ENCODE peak calls at places on chromosomes 2 and 18, in nine cellular contexts. V, L, E, R, Y, G, K, I and F are unnamed samples. For H3K36me3 and H3K27me3, the result is how much of the 10 kb centered on the place peaks cover.

GRCh38 chr2:231512222-231512621 is 18.0 kb downstream of the NMUR1 start:
- DNase-seq in V (no peak), R (no peak), L (no peak), E (no peak), I (no peak), K (no peak), G (no peak), Y (no peak), F (no peak)

GRCh38 chr2:239433777-239434396 is 33.1 kb upstream of the HDAC4 start:
- DNase-seq in R (no peak), Y (peak), G (no peak), E (no peak), K (no peak), I (no peak), V (no peak), L (no peak), F (no peak)

GRCh38 chr2:188668017-188668663 is 306.0 kb upstream of the COL3A1 start:
- DNase-seq in V (no peak), E (no peak), Y (peak), R (no peak), L (no peak), G (no peak), I (no peak), K (no peak), F (no peak)

GRCh38 chr2:15693382-15693781 is 101.7 kb downstream of the DDX1 start:
- DNase-seq in G (no peak), I (no peak), L (no peak), V (no peak), R (no peak), Y (no peak), K (no peak), E (no peak), F (no peak)

GRCh38 chr18:6956999-6957398 is 160.6 kb downstream of the LAMA1 start:
- DNase-seq in V (no peak), G (no peak), R (no peak), L (no peak), K (no peak), I (no peak), E (no peak), Y (no peak), F (no peak)

GRCh38 chr2:44939074-44940052 is 2.1 kb upstream of the SIX3 start:
- DNase-seq in G (no peak), I (no peak), R (peak), V (no peak), L (peak), K (no peak), Y (no peak), E (no peak), F (no peak)

GRCh38 chr2:216339456-216340279 is 32.6 kb downstream of the MARCHF4 start:
- DNase-seq in K (peak), G (peak), I (peak), Y (peak), L (peak), E (no peak), V (no peak), R (peak), F (peak)

GRCh38 chr2:156349605-156350004 is 17.1 kb upstream of the NR4A2 start:
- DNase-seq in R (no peak), Y (no peak), L (no peak), E (no peak), G (no peak), V (no peak), I (no peak), K (no peak), F (no peak)

GRCh38 chr2:26569216-26570082 is 71.7 kb downstream of the CIB4 start:
- DNase-seq in V (no peak), K (no peak), L (no peak), G (no peak), I (peak), E (no peak), Y (no peak), R (no peak), F (no peak)

GRCh38 chr18:74654637-74655036 is 57.0 kb downstream of the ZNF407 start:
- DNase-seq in R (no peak), K (no peak), L (no peak), V (no peak), E (no peak), G (no peak), Y (peak), I (no peak), F (no peak)

GRCh38 chr2:86372641-86373502 is 35.4 kb upstream of the REEP1 start:
- DNase-seq in R (peak), I (no peak), G (peak), K (peak), V (no peak), Y (peak), L (peak), E (peak), F (no peak)

GRCh38 chr2:176385838-176386237 is 116.6 kb downstream of the MTX2 start:
- DNase-seq in L (peak), R (peak), E (no peak), G (no peak), I (no peak), V (no peak), Y (no peak), K (no peak), F (no peak)

GRCh38 chr2:28209312-28209711 is 183.3 kb upstream of the FOSL2 start:
- DNase-seq in R (no peak), E (no peak), G (no peak), I (no peak), K (no peak), Y (no peak), V (no peak), L (no peak), F (no peak)
- H3K36me3 ChIP-seq in R (under half), E (under half), G (under half), I (under half), K (under half), Y (under half), V (under half), L (under half), F (under half)

GRCh38 chr2:70560452-70560851 is 6.8 kb upstream of the TGFA start:
- DNase-seq in E (no peak), I (no peak), Y (no peak), K (no peak), V (no peak), R (no peak), G (no peak), L (no peak), F (no peak)
- H3K27me3 ChIP-seq in E (under half), I (under half), Y (under half), K (under half), V (under half), R (under half), G (under half), L (under half), F (under half)

DNA sequence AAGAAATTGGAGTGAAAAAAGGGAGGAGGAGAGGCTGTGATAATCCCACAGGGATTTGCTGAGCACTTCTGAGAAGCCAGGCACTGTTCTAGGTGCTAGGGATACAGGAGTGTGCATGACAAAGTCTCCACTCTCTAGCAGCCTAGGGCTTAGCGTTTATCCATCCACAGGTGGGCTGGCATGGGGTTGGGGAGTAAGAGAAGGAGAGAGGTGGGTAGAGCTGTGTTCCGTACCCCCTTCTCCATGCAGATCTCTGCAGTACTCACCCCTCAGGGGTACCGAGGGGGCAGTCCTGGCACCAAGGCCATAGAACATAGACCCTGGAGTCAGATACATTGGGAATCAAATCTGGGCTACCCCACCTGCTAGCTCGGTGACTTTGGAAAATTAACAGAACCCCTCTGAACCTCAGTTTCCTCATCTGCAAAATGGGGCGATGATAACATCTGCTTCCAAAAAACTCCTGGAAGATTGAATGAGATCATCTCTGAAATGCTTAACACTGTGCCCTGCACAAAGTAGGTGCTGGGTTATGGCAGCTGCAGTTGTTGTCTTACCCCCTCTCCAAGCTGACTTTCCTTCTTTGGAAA is 18.6 kb downstream of the FOSL2 start:
- DNase-seq in R (no peak), L (no peak), V (no peak), K (no peak), Y (no peak), G (no peak), I (peak), E (no peak), F (no peak)
- H3K36me3 ChIP-seq in R (under half), L (under half), V (half or more), K (under half), Y (half or more), G (half or more), I (under half), E (under half), F (half or more)

DNA sequence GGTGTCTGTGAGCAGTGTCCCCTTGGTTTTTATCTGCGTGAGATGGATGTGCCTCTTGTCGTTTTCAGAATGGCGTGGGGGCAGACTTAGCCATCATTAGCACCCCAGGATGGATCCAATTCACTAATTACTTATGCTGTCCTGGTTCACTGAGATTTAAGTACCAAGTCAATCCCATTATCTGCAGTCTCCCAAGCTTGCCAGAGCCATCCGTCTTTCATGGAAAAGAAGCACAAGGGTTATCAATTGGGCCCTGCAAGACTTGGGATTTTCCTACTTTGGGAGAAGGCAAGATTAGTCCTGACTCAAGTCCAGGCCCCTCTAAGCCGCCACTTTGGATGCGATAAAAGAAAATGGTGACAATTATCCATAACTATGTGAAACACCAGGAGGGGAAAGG is 404.0 kb downstream of the TMEM182 start:
- DNase-seq in E (no peak), K (no peak), V (no peak), R (peak), I (no peak), G (no peak), L (no peak), Y (no peak), F (no peak)
- H3K27me3 ChIP-seq in E (under half), K (under half), V (under half), R (under half), I (under half), G (under half), L (under half), Y (under half), F (under half)

GRCh38 chr2:1491751-1492150 is 78.5 kb downstream of the TPO start:
- DNase-seq in K (no peak), G (no peak), V (no peak), I (no peak), L (peak), E (no peak), R (no peak), Y (no peak), F (no peak)

GRCh38 chr2:1494906-1495305 is 81.6 kb downstream of the TPO start:
- DNase-seq in E (no peak), I (no peak), K (no peak), V (no peak), G (no peak), L (no peak), Y (no peak), R (no peak), F (no peak)

GRCh38 chr2:1492696-1493095 is 79.4 kb downstream of the TPO start:
- DNase-seq in E (no peak), Y (no peak), L (no peak), R (no peak), I (no peak), K (no peak), G (no peak), V (no peak), F (no peak)

GRCh38 chr2:1494257-1494656 is 81.0 kb downstream of the TPO start:
- DNase-seq in V (no peak), G (no peak), L (no peak), I (no peak), K (no peak), Y (no peak), R (no peak), E (no peak), F (no peak)

DNA sequence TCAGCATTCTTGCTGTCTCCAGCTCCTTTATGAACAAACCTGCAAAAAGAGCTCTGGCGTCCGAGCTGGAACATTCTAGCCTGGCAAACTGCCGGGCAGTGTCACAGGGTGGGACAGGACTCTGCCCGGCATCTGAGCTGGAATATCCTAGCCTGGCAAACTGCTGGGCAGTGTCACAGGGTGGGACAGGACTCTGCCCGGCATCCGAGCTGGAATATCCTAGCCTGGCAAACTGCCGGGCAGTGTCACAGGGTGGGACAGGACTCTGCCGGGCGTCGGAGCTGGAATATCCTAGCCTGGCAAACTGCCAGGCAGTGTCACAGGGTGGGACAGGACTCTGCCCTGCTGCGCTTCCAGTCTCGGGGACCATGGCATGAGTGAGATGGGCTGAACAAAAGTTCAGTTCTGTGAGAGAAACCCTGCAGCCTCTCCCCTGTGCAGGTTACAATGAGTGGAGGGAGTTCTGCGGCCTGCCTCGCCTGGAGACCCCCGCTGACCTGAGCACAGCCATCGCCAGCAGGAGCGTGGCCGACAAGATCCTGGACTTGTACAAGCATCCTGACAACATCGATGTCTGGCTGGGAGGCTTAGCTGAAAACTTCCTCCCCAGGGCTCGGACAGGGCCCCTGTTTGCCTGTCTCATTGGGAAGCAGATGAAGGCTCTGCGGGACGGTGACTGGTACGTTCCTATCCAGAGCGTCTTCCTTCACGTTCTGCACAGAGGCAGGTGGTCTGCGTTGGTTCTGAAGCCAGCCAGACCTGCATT is 80.3 kb downstream of the TPO start:
- DNase-seq in I (no peak), R (no peak), G (no peak), E (no peak), K (no peak), Y (no peak), V (no peak), L (no peak), F (no peak)
- H3K36me3 ChIP-seq in I (under half), R (under half), G (under half), E (under half), K (under half), Y (under half), V (under half), L (under half), F (under half)

DNA sequence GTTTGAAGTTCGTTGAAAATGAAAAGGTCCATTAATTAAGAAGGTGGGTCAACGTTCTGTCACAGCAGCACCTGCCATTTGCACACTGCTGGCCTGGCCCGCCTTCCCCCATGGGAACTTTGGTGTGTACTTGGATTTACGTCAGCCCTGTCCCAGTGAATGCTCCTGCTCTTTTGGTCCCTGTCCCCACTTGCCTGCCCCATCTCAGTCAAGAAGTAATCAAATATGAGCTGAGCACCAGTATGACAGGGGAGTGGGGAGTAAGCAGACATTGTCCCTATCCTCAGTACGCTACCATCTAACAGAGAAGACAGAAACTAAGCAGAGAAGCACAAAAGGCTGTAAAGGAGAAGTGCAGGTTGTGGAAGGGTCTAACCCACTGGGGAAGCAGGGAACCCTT is 65.1 kb downstream of the SLC4A3 start:
- DNase-seq in I (no peak), E (no peak), K (no peak), Y (no peak), L (no peak), V (no peak), G (no peak), R (no peak), F (no peak)
- H3K27me3 ChIP-seq in I (under half), E (under half), K (under half), Y (under half), L (under half), V (under half), G (under half), R (under half), F (under half)

GRCh38 chr2:241637233-241638062 is at the start of gene ATG4B:
- DNase-seq in I (peak), V (peak), Y (peak), G (peak), R (peak), L (peak), K (peak), E (peak), F (no peak)

GRCh38 chr2:241636182-241636982 is 576 bp downstream of the THAP4 start:
- DNase-seq in Y (peak), G (no peak), V (peak), L (peak), R (peak), E (peak), I (peak), K (peak), F (no peak)

GRCh38 chr2:241635756-241636155 is 1.2 kb downstream of the THAP4 start:
- DNase-seq in R (peak), V (no peak), E (no peak), G (no peak), Y (peak), K (no peak), L (no peak), I (no peak), F (no peak)

GRCh38 chr2:241638063-241638660 is 669 bp downstream of the ATG4B start:
- DNase-seq in G (no peak), R (no peak), L (no peak), I (no peak), Y (no peak), K (no peak), V (no peak), E (no peak), F (no peak)

GRCh38 chr2:241636983-241637232 is at the start of gene THAP4:
- DNase-seq in I (no peak), E (peak), L (no peak), R (no peak), K (no peak), V (peak), Y (no peak), G (peak), F (no peak)
- H3K36me3 ChIP-seq in I (under half), E (under half), L (under half), R (under half), K (under half), V (under half), Y (under half), G (under half), F (under half)

GRCh38 chr2:108980076-108980475 is 8.9 kb downstream of the EDAR start:
- DNase-seq in E (no peak), R (no peak), K (no peak), I (no peak), L (no peak), V (no peak), G (no peak), Y (no peak), F (no peak)
- H3K27me3 ChIP-seq in E (under half), R (under half), K (under half), I (under half), L (under half), V (under half), G (under half), Y (under half), F (under half)

GRCh38 chr2:241653210-241653750 is 15.8 kb downstream of the ATG4B start:
- DNase-seq in Y (no peak), I (no peak), L (no peak), G (no peak), R (no peak), V (no peak), K (no peak), E (no peak), F (no peak)

GRCh38 chr2:241654551-241654950 is 17.1 kb downstream of the ATG4B start:
- DNase-seq in Y (no peak), K (no peak), E (no peak), R (no peak), G (no peak), I (no peak), L (no peak), V (no peak), F (no peak)

GRCh38 chr2:241652722-241653121 is 15.2 kb downstream of the ATG4B start:
- DNase-seq in K (no peak), I (no peak), E (no peak), R (no peak), G (no peak), V (no peak), L (no peak), Y (no peak), F (no peak)

GRCh38 chr2:241649927-241650326 is 12.4 kb downstream of the ATG4B start:
- DNase-seq in I (no peak), E (no peak), V (no peak), R (no peak), K (no peak), G (no peak), Y (no peak), L (no peak), F (no peak)

GRCh38 chr2:241652142-241652541 is 14.6 kb downstream of the ATG4B start:
- DNase-seq in V (no peak), R (no peak), G (no peak), L (no peak), Y (no peak), I (no peak), K (no peak), E (no peak), F (no peak)
- H3K36me3 ChIP-seq in V (half or more), R (under half), G (half or more), L (under half), Y (under half), I (under half), K (under half), E (under half), F (under half)